ENCODE peak calls at places on chromosome 7, in nine cellular contexts. One of them, this sample, is unnamed.

GRCh38 chr7:45069444-45070253 is 19.1 kb downstream of the NACAD start:
- DNase-seq in NCI-H446: no peak
- DNase-seq in T-cell: no peak
- DNase-seq in activated naive CD4-positive, alpha-beta T cell treated with anti-CD3 and anti-CD28 coated beads, Interleukin-2, amount 50 U/mL, for 16 hours: no peak
- DNase-seq in stomach: no peak
- DNase-seq in activated effector memory CD4-positive, alpha-beta T cell treated with Interleukin-2 at 50 U/mL for 16 hours: no peak
- DNase-seq in stimulated activated CD4-positive, alpha-beta T cell treated with anti-CD3 and anti-CD28 coated beads, Interleukin-2, amount 100 ng/mL, for 48 hours: no peak
- DNase-seq in MCF 10A: no peak
- DNase-seq in cardiac fibroblast: no peak
- DNase-seq in this sample: no peak

GRCh38 chr7:15780271-15780670 is 93.8 kb upstream of the MEOX2 start:
- DNase-seq in NCI-H446: no peak
- DNase-seq in MCF 10A: no peak
- DNase-seq in cardiac fibroblast: peak
- DNase-seq in activated effector memory CD4-positive, alpha-beta T cell treated with Interleukin-2 at 50 U/mL for 16 hours: no peak
- DNase-seq in T-cell: no peak
- DNase-seq in activated naive CD4-positive, alpha-beta T cell treated with anti-CD3 and anti-CD28 coated beads, Interleukin-2, amount 50 U/mL, for 16 hours: no peak
- DNase-seq in stomach: no peak
- DNase-seq in stimulated activated CD4-positive, alpha-beta T cell treated with anti-CD3 and anti-CD28 coated beads, Interleukin-2, amount 100 ng/mL, for 48 hours: no peak
- DNase-seq in this sample: no peak

GRCh38 chr7:157770716-157771320 is 434.0 kb downstream of the DNAJB6 start:
- DNase-seq in stimulated activated CD4-positive, alpha-beta T cell treated with anti-CD3 and anti-CD28 coated beads, Interleukin-2, amount 100 ng/mL, for 48 hours: no peak
- DNase-seq in cardiac fibroblast: no peak
- DNase-seq in activated effector memory CD4-positive, alpha-beta T cell treated with Interleukin-2 at 50 U/mL for 16 hours: no peak
- DNase-seq in T-cell: no peak
- DNase-seq in MCF 10A: no peak
- DNase-seq in activated naive CD4-positive, alpha-beta T cell treated with anti-CD3 and anti-CD28 coated beads, Interleukin-2, amount 50 U/mL, for 16 hours: no peak
- DNase-seq in stomach: no peak
- DNase-seq in NCI-H446: no peak
- DNase-seq in this sample: no peak

GRCh38 chr7:54888067-54888735 is 129.2 kb upstream of the SEC61G start:
- DNase-seq in stimulated activated CD4-positive, alpha-beta T cell treated with anti-CD3 and anti-CD28 coated beads, Interleukin-2, amount 100 ng/mL, for 48 hours: no peak
- DNase-seq in activated effector memory CD4-positive, alpha-beta T cell treated with Interleukin-2 at 50 U/mL for 16 hours: no peak
- DNase-seq in cardiac fibroblast: no peak
- DNase-seq in T-cell: no peak
- DNase-seq in MCF 10A: no peak
- DNase-seq in NCI-H446: no peak
- DNase-seq in stomach: no peak
- DNase-seq in activated naive CD4-positive, alpha-beta T cell treated with anti-CD3 and anti-CD28 coated beads, Interleukin-2, amount 50 U/mL, for 16 hours: no peak
- DNase-seq in this sample: no peak

GRCh38 chr7:120110169-120110568 is 162.8 kb upstream of the KCND2 start:
- DNase-seq in T-cell: no peak
- DNase-seq in activated naive CD4-positive, alpha-beta T cell treated with anti-CD3 and anti-CD28 coated beads, Interleukin-2, amount 50 U/mL, for 16 hours: no peak
- DNase-seq in stomach: no peak
- DNase-seq in cardiac fibroblast: no peak
- DNase-seq in stimulated activated CD4-positive, alpha-beta T cell treated with anti-CD3 and anti-CD28 coated beads, Interleukin-2, amount 100 ng/mL, for 48 hours: no peak
- DNase-seq in activated effector memory CD4-positive, alpha-beta T cell treated with Interleukin-2 at 50 U/mL for 16 hours: no peak
- DNase-seq in MCF 10A: no peak
- DNase-seq in NCI-H446: no peak
- DNase-seq in this sample: no peak

GRCh38 chr7:45182856-45183710 is 25.5 kb downstream of the RAMP3 start:
- DNase-seq in T-cell: no peak
- DNase-seq in NCI-H446: no peak
- DNase-seq in MCF 10A: no peak
- DNase-seq in stomach: no peak
- DNase-seq in cardiac fibroblast: no peak
- DNase-seq in stimulated activated CD4-positive, alpha-beta T cell treated with anti-CD3 and anti-CD28 coated beads, Interleukin-2, amount 100 ng/mL, for 48 hours: no peak
- DNase-seq in activated naive CD4-positive, alpha-beta T cell treated with anti-CD3 and anti-CD28 coated beads, Interleukin-2, amount 50 U/mL, for 16 hours: no peak
- DNase-seq in activated effector memory CD4-positive, alpha-beta T cell treated with Interleukin-2 at 50 U/mL for 16 hours: no peak
- DNase-seq in this sample: no peak

GRCh38 chr7:16791071-16791470 is 13.7 kb downstream of the AGR2 start:
- DNase-seq in stomach: no peak
- DNase-seq in cardiac fibroblast: no peak
- DNase-seq in NCI-H446: no peak
- DNase-seq in stimulated activated CD4-positive, alpha-beta T cell treated with anti-CD3 and anti-CD28 coated beads, Interleukin-2, amount 100 ng/mL, for 48 hours: no peak
- DNase-seq in T-cell: no peak
- DNase-seq in activated naive CD4-positive, alpha-beta T cell treated with anti-CD3 and anti-CD28 coated beads, Interleukin-2, amount 50 U/mL, for 16 hours: no peak
- DNase-seq in MCF 10A: no peak
- DNase-seq in activated effector memory CD4-positive, alpha-beta T cell treated with Interleukin-2 at 50 U/mL for 16 hours: no peak
- DNase-seq in this sample: no peak

GRCh38 chr7:99428972-99429566 is 9.5 kb downstream of the PTCD1 start:
- DNase-seq in stimulated activated CD4-positive, alpha-beta T cell treated with anti-CD3 and anti-CD28 coated beads, Interleukin-2, amount 100 ng/mL, for 48 hours: no peak
- DNase-seq in MCF 10A: no peak
- DNase-seq in T-cell: peak
- DNase-seq in stomach: no peak
- DNase-seq in NCI-H446: no peak
- DNase-seq in activated naive CD4-positive, alpha-beta T cell treated with anti-CD3 and anti-CD28 coated beads, Interleukin-2, amount 50 U/mL, for 16 hours: no peak
- DNase-seq in activated effector memory CD4-positive, alpha-beta T cell treated with Interleukin-2 at 50 U/mL for 16 hours: no peak
- DNase-seq in cardiac fibroblast: no peak
- DNase-seq in this sample: no peak

GRCh38 chr7:69761290-69761922 is 163.1 kb downstream of the AUTS2 start:
- DNase-seq in stimulated activated CD4-positive, alpha-beta T cell treated with anti-CD3 and anti-CD28 coated beads, Interleukin-2, amount 100 ng/mL, for 48 hours: no peak
- DNase-seq in NCI-H446: no peak
- DNase-seq in activated naive CD4-positive, alpha-beta T cell treated with anti-CD3 and anti-CD28 coated beads, Interleukin-2, amount 50 U/mL, for 16 hours: no peak
- DNase-seq in activated effector memory CD4-positive, alpha-beta T cell treated with Interleukin-2 at 50 U/mL for 16 hours: no peak
- DNase-seq in T-cell: no peak
- DNase-seq in MCF 10A: no peak
- DNase-seq in stomach: no peak
- DNase-seq in cardiac fibroblast: no peak
- DNase-seq in this sample: no peak

GRCh38 chr7:21076579-21076978 is 289.9 kb upstream of the SP8 start:
- DNase-seq in stomach: no peak
- DNase-seq in activated effector memory CD4-positive, alpha-beta T cell treated with Interleukin-2 at 50 U/mL for 16 hours: no peak
- DNase-seq in activated naive CD4-positive, alpha-beta T cell treated with anti-CD3 and anti-CD28 coated beads, Interleukin-2, amount 50 U/mL, for 16 hours: no peak
- DNase-seq in cardiac fibroblast: no peak
- DNase-seq in NCI-H446: no peak
- DNase-seq in MCF 10A: no peak
- DNase-seq in T-cell: no peak
- DNase-seq in stimulated activated CD4-positive, alpha-beta T cell treated with anti-CD3 and anti-CD28 coated beads, Interleukin-2, amount 100 ng/mL, for 48 hours: no peak
- DNase-seq in this sample: no peak

GRCh38 chr7:133070562-133070961 is 11.3 kb downstream of the CHCHD3 start:
- DNase-seq in activated effector memory CD4-positive, alpha-beta T cell treated with Interleukin-2 at 50 U/mL for 16 hours: no peak
- DNase-seq in activated naive CD4-positive, alpha-beta T cell treated with anti-CD3 and anti-CD28 coated beads, Interleukin-2, amount 50 U/mL, for 16 hours: no peak
- DNase-seq in stomach: no peak
- DNase-seq in stimulated activated CD4-positive, alpha-beta T cell treated with anti-CD3 and anti-CD28 coated beads, Interleukin-2, amount 100 ng/mL, for 48 hours: no peak
- DNase-seq in cardiac fibroblast: no peak
- DNase-seq in T-cell: no peak
- DNase-seq in MCF 10A: no peak
- DNase-seq in NCI-H446: no peak
- DNase-seq in this sample: no peak

GRCh38 chr7:54880326-54880989 is 121.4 kb upstream of the SEC61G start:
- DNase-seq in activated naive CD4-positive, alpha-beta T cell treated with anti-CD3 and anti-CD28 coated beads, Interleukin-2, amount 50 U/mL, for 16 hours: no peak
- DNase-seq in activated effector memory CD4-positive, alpha-beta T cell treated with Interleukin-2 at 50 U/mL for 16 hours: no peak
- DNase-seq in cardiac fibroblast: no peak
- DNase-seq in MCF 10A: no peak
- DNase-seq in stimulated activated CD4-positive, alpha-beta T cell treated with anti-CD3 and anti-CD28 coated beads, Interleukin-2, amount 100 ng/mL, for 48 hours: no peak
- DNase-seq in stomach: peak
- DNase-seq in NCI-H446: no peak
- DNase-seq in T-cell: no peak
- DNase-seq in this sample: no peak

GRCh38 chr7:70654979-70655378 is 477.0 kb upstream of the GALNT17 start:
- DNase-seq in stomach: no peak
- DNase-seq in NCI-H446: no peak
- DNase-seq in activated naive CD4-positive, alpha-beta T cell treated with anti-CD3 and anti-CD28 coated beads, Interleukin-2, amount 50 U/mL, for 16 hours: no peak
- DNase-seq in MCF 10A: no peak
- DNase-seq in stimulated activated CD4-positive, alpha-beta T cell treated with anti-CD3 and anti-CD28 coated beads, Interleukin-2, amount 100 ng/mL, for 48 hours: no peak
- DNase-seq in T-cell: no peak
- DNase-seq in activated effector memory CD4-positive, alpha-beta T cell treated with Interleukin-2 at 50 U/mL for 16 hours: no peak
- DNase-seq in cardiac fibroblast: no peak
- DNase-seq in this sample: no peak

GRCh38 chr7:101963693-101964092 is 146.3 kb downstream of the CUX1 start:
- DNase-seq in activated naive CD4-positive, alpha-beta T cell treated with anti-CD3 and anti-CD28 coated beads, Interleukin-2, amount 50 U/mL, for 16 hours: no peak
- DNase-seq in MCF 10A: no peak
- DNase-seq in stomach: no peak
- DNase-seq in NCI-H446: no peak
- DNase-seq in activated effector memory CD4-positive, alpha-beta T cell treated with Interleukin-2 at 50 U/mL for 16 hours: no peak
- DNase-seq in stimulated activated CD4-positive, alpha-beta T cell treated with anti-CD3 and anti-CD28 coated beads, Interleukin-2, amount 100 ng/mL, for 48 hours: no peak
- DNase-seq in cardiac fibroblast: no peak
- DNase-seq in T-cell: no peak
- DNase-seq in this sample: no peak

GRCh38 chr7:104903044-104903443 is 111.0 kb upstream of the KMT2E start:
- DNase-seq in stomach: no peak
- DNase-seq in activated effector memory CD4-positive, alpha-beta T cell treated with Interleukin-2 at 50 U/mL for 16 hours: no peak
- DNase-seq in cardiac fibroblast: peak
- DNase-seq in MCF 10A: peak
- DNase-seq in activated naive CD4-positive, alpha-beta T cell treated with anti-CD3 and anti-CD28 coated beads, Interleukin-2, amount 50 U/mL, for 16 hours: no peak
- DNase-seq in T-cell: no peak
- DNase-seq in stimulated activated CD4-positive, alpha-beta T cell treated with anti-CD3 and anti-CD28 coated beads, Interleukin-2, amount 100 ng/mL, for 48 hours: no peak
- DNase-seq in NCI-H446: no peak
- DNase-seq in this sample: no peak

GRCh38 chr7:140972344-140972743 is 42.4 kb downstream of the MRPS33 start:
- DNase-seq in stomach: no peak
- DNase-seq in MCF 10A: no peak
- DNase-seq in cardiac fibroblast: no peak
- DNase-seq in activated naive CD4-positive, alpha-beta T cell treated with anti-CD3 and anti-CD28 coated beads, Interleukin-2, amount 50 U/mL, for 16 hours: no peak
- DNase-seq in stimulated activated CD4-positive, alpha-beta T cell treated with anti-CD3 and anti-CD28 coated beads, Interleukin-2, amount 100 ng/mL, for 48 hours: no peak
- DNase-seq in NCI-H446: no peak
- DNase-seq in activated effector memory CD4-positive, alpha-beta T cell treated with Interleukin-2 at 50 U/mL for 16 hours: no peak
- DNase-seq in T-cell: no peak
- DNase-seq in this sample: no peak

GRCh38 chr7:82430518-82431465 is 12.8 kb downstream of the CACNA2D1 start:
- DNase-seq in stimulated activated CD4-positive, alpha-beta T cell treated with anti-CD3 and anti-CD28 coated beads, Interleukin-2, amount 100 ng/mL, for 48 hours: no peak
- DNase-seq in stomach: no peak
- DNase-seq in cardiac fibroblast: peak
- DNase-seq in activated naive CD4-positive, alpha-beta T cell treated with anti-CD3 and anti-CD28 coated beads, Interleukin-2, amount 50 U/mL, for 16 hours: no peak
- DNase-seq in NCI-H446: no peak
- DNase-seq in MCF 10A: no peak
- DNase-seq in activated effector memory CD4-positive, alpha-beta T cell treated with Interleukin-2 at 50 U/mL for 16 hours: no peak
- DNase-seq in T-cell: no peak
- DNase-seq in this sample: no peak

GRCh38 chr7:151168022-151168786 is 710 bp upstream of the GBX1 start:
- DNase-seq in activated naive CD4-positive, alpha-beta T cell treated with anti-CD3 and anti-CD28 coated beads, Interleukin-2, amount 50 U/mL, for 16 hours: peak
- DNase-seq in NCI-H446: no peak
- DNase-seq in activated effector memory CD4-positive, alpha-beta T cell treated with Interleukin-2 at 50 U/mL for 16 hours: peak
- DNase-seq in stimulated activated CD4-positive, alpha-beta T cell treated with anti-CD3 and anti-CD28 coated beads, Interleukin-2, amount 100 ng/mL, for 48 hours: peak
- DNase-seq in cardiac fibroblast: peak
- DNase-seq in stomach: peak
- DNase-seq in MCF 10A: no peak
- DNase-seq in T-cell: peak
- DNase-seq in this sample: peak

GRCh38 chr7:28533731-28534531 is 121.6 kb downstream of the CREB5 start:
- DNase-seq in MCF 10A: no peak
- DNase-seq in NCI-H446: no peak
- DNase-seq in T-cell: no peak
- DNase-seq in stimulated activated CD4-positive, alpha-beta T cell treated with anti-CD3 and anti-CD28 coated beads, Interleukin-2, amount 100 ng/mL, for 48 hours: no peak
- DNase-seq in activated naive CD4-positive, alpha-beta T cell treated with anti-CD3 and anti-CD28 coated beads, Interleukin-2, amount 50 U/mL, for 16 hours: no peak
- DNase-seq in activated effector memory CD4-positive, alpha-beta T cell treated with Interleukin-2 at 50 U/mL for 16 hours: no peak
- DNase-seq in stomach: no peak
- DNase-seq in cardiac fibroblast: peak
- DNase-seq in this sample: no peak

GRCh38 chr7:75951506-75951905 is 36.6 kb downstream of the POR start:
- DNase-seq in NCI-H446: no peak
- DNase-seq in activated naive CD4-positive, alpha-beta T cell treated with anti-CD3 and anti-CD28 coated beads, Interleukin-2, amount 50 U/mL, for 16 hours: no peak
- DNase-seq in MCF 10A: peak
- DNase-seq in cardiac fibroblast: peak
- DNase-seq in stomach: no peak
- DNase-seq in stimulated activated CD4-positive, alpha-beta T cell treated with anti-CD3 and anti-CD28 coated beads, Interleukin-2, amount 100 ng/mL, for 48 hours: no peak
- DNase-seq in T-cell: no peak
- DNase-seq in activated effector memory CD4-positive, alpha-beta T cell treated with Interleukin-2 at 50 U/mL for 16 hours: no peak
- DNase-seq in this sample: no peak

GRCh38 chr7:104836976-104837375 is 177.0 kb upstream of the KMT2E start:
- DNase-seq in stomach: no peak
- DNase-seq in activated naive CD4-positive, alpha-beta T cell treated with anti-CD3 and anti-CD28 coated beads, Interleukin-2, amount 50 U/mL, for 16 hours: no peak
- DNase-seq in NCI-H446: no peak
- DNase-seq in MCF 10A: peak
- DNase-seq in stimulated activated CD4-positive, alpha-beta T cell treated with anti-CD3 and anti-CD28 coated beads, Interleukin-2, amount 100 ng/mL, for 48 hours: no peak
- DNase-seq in activated effector memory CD4-positive, alpha-beta T cell treated with Interleukin-2 at 50 U/mL for 16 hours: no peak
- DNase-seq in cardiac fibroblast: peak
- DNase-seq in T-cell: no peak
- DNase-seq in this sample: no peak

GRCh38 chr7:2863461-2864066 is 19.5 kb upstream of the GNA12 start:
- DNase-seq in activated naive CD4-positive, alpha-beta T cell treated with anti-CD3 and anti-CD28 coated beads, Interleukin-2, amount 50 U/mL, for 16 hours: peak
- DNase-seq in T-cell: peak
- DNase-seq in stimulated activated CD4-positive, alpha-beta T cell treated with anti-CD3 and anti-CD28 coated beads, Interleukin-2, amount 100 ng/mL, for 48 hours: peak
- DNase-seq in stomach: peak
- DNase-seq in activated effector memory CD4-positive, alpha-beta T cell treated with Interleukin-2 at 50 U/mL for 16 hours: peak
- DNase-seq in NCI-H446: no peak
- DNase-seq in MCF 10A: peak
- DNase-seq in cardiac fibroblast: peak
- DNase-seq in this sample: peak

GRCh38 chr7:146961617-146962016 is 845.0 kb downstream of the CNTNAP2 start:
- DNase-seq in stimulated activated CD4-positive, alpha-beta T cell treated with anti-CD3 and anti-CD28 coated beads, Interleukin-2, amount 100 ng/mL, for 48 hours: no peak
- DNase-seq in activated naive CD4-positive, alpha-beta T cell treated with anti-CD3 and anti-CD28 coated beads, Interleukin-2, amount 50 U/mL, for 16 hours: no peak
- DNase-seq in stomach: no peak
- DNase-seq in T-cell: no peak
- DNase-seq in activated effector memory CD4-positive, alpha-beta T cell treated with Interleukin-2 at 50 U/mL for 16 hours: no peak
- DNase-seq in MCF 10A: peak
- DNase-seq in NCI-H446: peak
- DNase-seq in cardiac fibroblast: peak
- DNase-seq in this sample: no peak

GRCh38 chr7:27172388-27172774 is 1.7 kb downstream of the HOXA10 start:
- DNase-seq in NCI-H446: no peak
- DNase-seq in MCF 10A: peak
- DNase-seq in activated naive CD4-positive, alpha-beta T cell treated with anti-CD3 and anti-CD28 coated beads, Interleukin-2, amount 50 U/mL, for 16 hours: peak
- DNase-seq in stimulated activated CD4-positive, alpha-beta T cell treated with anti-CD3 and anti-CD28 coated beads, Interleukin-2, amount 100 ng/mL, for 48 hours: no peak
- DNase-seq in activated effector memory CD4-positive, alpha-beta T cell treated with Interleukin-2 at 50 U/mL for 16 hours: no peak
- DNase-seq in cardiac fibroblast: no peak
- DNase-seq in stomach: no peak
- DNase-seq in T-cell: no peak
- DNase-seq in this sample: no peak